ENCODE peak calls at places on chromosomes 7 and 10, in four cellular contexts. B is OCI-LY7, U is GM23248, M is SJSA1. C is an unnamed sample.

GRCh38 chr10:20257422-20257821 is 441.2 kb downstream of the PLXDC2 start:
- DNase-seq in B (no peak), U (no peak), M (no peak), C (no peak)

GRCh38 chr7:85292908-85293576 is 106.2 kb upstream of the SEMA3D start:
- DNase-seq in B (peak; percentile 19), U (no peak), M (no peak), C (no peak)

GRCh38 chr10:21078410-21079329 is 181.6 kb upstream of the NEBL start:
- DNase-seq in B (peak; percentile 47), U (peak; percentile 78), M (peak; percentile 44), C (no peak)

GRCh38 chr7:129315916-129316315 is 91.1 kb downstream of the AHCYL2 start:
- DNase-seq in B (no peak), U (no peak), M (no peak), C (no peak)

GRCh38 chr7:130985361-130985760 is 251.4 kb upstream of the KLF14 start:
- DNase-seq in B (no peak), U (no peak), M (no peak), C (no peak)

GRCh38 chr10:80500572-80501380 is 36.9 kb upstream of the SH2D4B start:
- DNase-seq in B (no peak), U (no peak), M (peak; percentile 80), C (no peak)

GRCh38 chr7:2709553-2710165 is 21.7 kb downstream of the AMZ1 start:
- DNase-seq in B (peak; percentile 92), U (peak; percentile 73), M (no peak), C (no peak)

GRCh38 chr7:130628901-130629300 is 39.6 kb downstream of the COPG2 start:
- DNase-seq in B (no peak), U (no peak), M (no peak), C (no peak)

GRCh38 chr10:69101451-69102095 is 13.7 kb downstream of the SRGN start:
- DNase-seq in B (no peak), U (peak; percentile 69), M (peak; percentile 27), C (no peak)

GRCh38 chr7:69430502-69431145 is 167.7 kb upstream of the AUTS2 start:
- DNase-seq in B (peak; percentile 22), U (peak; percentile 21), M (no peak), C (no peak)

GRCh38 chr7:99490878-99491277 is 9.2 kb downstream of the ZNF394 start:
- DNase-seq in B (no peak), U (no peak), M (no peak), C (no peak)

GRCh38 chr7:96649981-96650380 is 59.7 kb downstream of the SEM1 start:
- DNase-seq in B (no peak), U (no peak), M (no peak), C (no peak)

GRCh38 chr7:95011156-95011928 is 103.9 kb downstream of the PPP1R9A start:
- DNase-seq in B (no peak), U (peak; percentile 87), M (no peak), C (no peak)

GRCh38 chr10:100315603-100316002 is 14.4 kb downstream of the PKD2L1 start:
- DNase-seq in B (no peak), U (no peak), M (no peak), C (no peak)

GRCh38 chr7:7803597-7804229 is 85.3 kb upstream of the RPA3 start:
- DNase-seq in B (no peak), U (no peak), M (no peak), C (no peak)

GRCh38 chr7:116834815-116835533 is 27.4 kb upstream of the CAPZA2 start:
- DNase-seq in B (no peak), U (peak; percentile 86), M (no peak), C (peak; percentile 69)

GRCh38 chr7:47472444-47473157 is 109.3 kb downstream of the TNS3 start:
- DNase-seq in B (peak; percentile 49), U (no peak), M (no peak), C (no peak)

GRCh38 chr10:70538731-70539338 is 60.3 kb downstream of the PALD1 start:
- DNase-seq in B (no peak), U (no peak), M (no peak), C (no peak)

GRCh38 chr10:125169279-125169678 is 8.9 kb upstream of the CTBP2 start:
- DNase-seq in B (no peak), U (no peak), M (no peak), C (no peak)

GRCh38 chr7:131895541-131896173 is 339.2 kb upstream of the PODXL start:
- DNase-seq in B (no peak), U (peak; percentile 98), M (peak; percentile 97), C (peak; percentile 69)

GRCh38 chr10:43292745-43293676 is 26.1 kb upstream of the RASGEF1A start:
- DNase-seq in B (peak; percentile 64), U (peak; percentile 72), M (peak; percentile 22), C (no peak)

GRCh38 chr10:3961082-3961481 is 176.1 kb upstream of the KLF6 start:
- DNase-seq in B (peak; percentile 2), U (no peak), M (no peak), C (no peak)

GRCh38 chr7:44534501-44534900 is 6.6 kb downstream of the NPC1L1 start:
- DNase-seq in B (peak; percentile 74), U (peak; percentile 56), M (peak; percentile 27), C (no peak)

GRCh38 chr10:63825111-63825510 is 303.9 kb downstream of the REEP3 start:
- DNase-seq in B (no peak), U (peak; percentile 47), M (no peak), C (no peak)

GRCh38 chr10:31887850-31888249 is 40.8 kb downstream of the ARHGAP12 start:
- DNase-seq in B (no peak), U (no peak), M (no peak), C (no peak)
- H3K27ac ChIP-seq in B (no peak overlapping the region), U (no peak overlapping the region), M (no peak overlapping the region), C (no peak overlapping the region)

GRCh38 chr7:1085910-1086421 is 1.9 kb upstream of the GPER1 start:
- DNase-seq in B (peak; percentile 56), U (peak; percentile 64), M (no peak), C (no peak)

GRCh38 chr7:1087462-1087809 is 477 bp upstream of the GPER1 start:
- DNase-seq in B (no peak), U (peak; percentile 75), M (no peak), C (no peak)

GRCh38 chr7:1085266-1085665 is 2.6 kb upstream of the GPER1 start:
- DNase-seq in B (peak; percentile 44), U (no peak), M (no peak), C (no peak)

GRCh38 chr7:1087952-1088920 is at the start of gene GPER1:
- DNase-seq in B (peak; percentile 38), U (peak; percentile 83), M (no peak), C (no peak)

DNA sequence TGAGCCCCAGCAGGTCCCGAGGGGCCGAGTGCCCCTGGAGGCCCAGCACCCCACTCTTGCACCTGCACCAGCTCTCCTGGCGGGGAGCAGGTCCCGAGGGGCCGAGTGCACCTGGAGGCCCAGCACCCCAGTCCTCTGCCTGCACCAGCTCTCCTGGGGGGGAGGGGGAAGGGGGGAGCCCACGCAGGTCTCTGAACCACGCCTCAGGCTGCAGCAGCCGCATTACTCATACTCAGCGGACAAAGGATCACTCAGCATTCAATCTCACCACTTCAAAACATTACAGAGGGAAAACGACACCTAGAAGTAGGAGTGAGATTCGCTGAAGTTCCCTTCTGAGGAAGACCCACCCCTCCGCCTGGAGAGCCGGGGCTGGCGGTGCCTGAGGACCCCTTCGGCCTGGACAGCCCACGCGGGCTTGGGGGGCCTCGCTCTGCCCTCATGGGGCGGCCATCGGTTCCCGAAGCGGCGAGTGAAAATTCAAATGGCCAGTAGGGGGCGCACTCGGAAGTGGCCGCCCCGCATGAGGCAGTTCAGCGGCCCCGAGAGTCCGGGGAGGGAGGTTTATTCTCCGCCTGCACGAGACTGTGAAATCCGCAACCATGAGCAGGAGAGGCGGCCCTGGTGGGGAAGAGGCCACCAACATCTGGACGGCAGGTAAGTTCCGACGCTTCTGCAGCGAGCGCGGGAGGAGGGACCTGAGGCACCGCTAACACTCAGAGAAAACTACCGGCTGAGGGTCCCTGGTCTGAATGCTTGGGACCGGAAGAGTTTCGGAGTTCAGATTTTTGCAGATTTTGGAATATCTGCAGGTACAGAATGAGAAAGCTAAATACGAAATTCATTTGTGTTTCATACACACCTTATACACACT is 1.1 kb upstream of the GPER1 start:
- DNase-seq in B (peak; percentile 94), U (peak; percentile 81), M (peak; percentile 54), C (no peak)
- H3K27ac ChIP-seq in B (peak overlapping the region; percentile 91), U (peak overlapping the region; percentile 71), M (no peak overlapping the region), C (no peak overlapping the region)

GRCh38 chr7:335358-336148 is 45.6 kb downstream of the FOXL3 start:
- DNase-seq in B (no peak), U (no peak), M (no peak), C (no peak)

GRCh38 chr7:332646-333398 is 42.9 kb downstream of the FOXL3 start:
- DNase-seq in B (no peak), U (peak; percentile 71), M (peak; percentile 44), C (no peak)

GRCh38 chr7:336810-337566 is 47.0 kb downstream of the FOXL3 start:
- DNase-seq in B (no peak), U (no peak), M (no peak), C (no peak)

GRCh38 chr7:333399-333776 is 43.4 kb downstream of the FOXL3 start:
- DNase-seq in B (no peak), U (peak; percentile 48), M (peak; percentile 43), C (no peak)

GRCh38 chr7:334618-335357 is 44.8 kb downstream of the FOXL3 start:
- DNase-seq in B (no peak), U (no peak), M (no peak), C (no peak)
- H3K27ac ChIP-seq in B (no peak overlapping the region), U (no peak overlapping the region), M (no peak overlapping the region), C (no peak overlapping the region)

DNA sequence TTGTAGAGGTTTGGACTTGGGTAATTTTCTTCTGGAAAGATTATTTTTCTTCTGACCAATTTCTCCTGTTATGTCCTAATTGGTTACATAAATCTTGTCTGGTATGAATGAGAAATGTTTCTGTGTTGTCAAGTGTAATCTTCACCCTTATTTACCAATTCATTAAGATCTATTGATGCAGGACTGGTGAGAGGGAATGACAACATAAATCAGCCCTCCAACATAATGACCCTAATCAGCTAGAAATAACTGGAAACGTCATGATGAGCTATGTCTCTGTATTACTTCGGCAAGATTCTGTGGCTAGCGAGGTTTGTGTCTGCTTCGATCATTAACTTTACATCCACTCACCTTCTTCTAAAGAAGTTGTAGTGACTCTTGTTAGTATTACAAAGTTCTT is 3.5 kb downstream of the FOXP2 start:
- DNase-seq in B (no peak), U (no peak), M (no peak), C (no peak)
- H3K27ac ChIP-seq in B (no peak overlapping the region), U (no peak overlapping the region), M (no peak overlapping the region), C (no peak overlapping the region)

DNA sequence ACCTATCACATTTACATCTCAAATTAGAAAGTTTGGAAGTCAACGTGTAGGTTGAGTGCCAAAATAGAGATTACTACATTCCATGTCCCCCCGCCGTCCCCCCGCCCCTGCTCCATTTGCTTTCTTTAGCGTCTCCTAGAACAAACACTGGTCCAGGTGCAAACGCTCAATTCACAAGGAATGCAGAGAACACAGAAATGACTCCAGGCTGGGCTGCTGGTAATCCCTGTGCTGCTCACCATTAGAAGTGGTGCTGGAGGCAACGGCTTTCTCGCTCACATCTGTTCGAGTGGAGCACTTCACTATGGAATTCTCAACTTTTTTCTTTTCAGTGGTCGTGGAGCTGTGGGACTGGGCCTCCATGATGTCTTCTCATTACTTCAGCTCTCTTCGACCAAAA is 14.1 kb downstream of the GLI3 start:
- DNase-seq in B (no peak), U (no peak), M (no peak), C (no peak)
- H3K27ac ChIP-seq in B (no peak overlapping the region), U (no peak overlapping the region), M (no peak overlapping the region), C (no peak overlapping the region)